ENCODE peak calls at places on chromosomes 4 and X, in ten cellular contexts. U is K562, D is A549, W is right lobe of liver, A is HCT116, F is upper lobe of left lung, X is body of pancreas, J is gastrocnemius medialis, E is heart left ventricle, O is IMR-90. K is an unnamed sample.
A peak's percentile ranks its signal among the peaks of the same experiment; 100 is the strongest.

GRCh38 chr4:110183643-110184042 is 14.8 kb downstream of the ELOVL6 start:
- ATAC-seq in O (no peak), D (no peak), W (peak; percentile 42), F (no peak), U (peak; percentile 16), J (no peak), A (no peak), E (no peak), X (no peak), K (no peak)

GRCh38 chr4:139728840-139729239 is 63.2 kb downstream of the MGST2 start:
- ATAC-seq in O (no peak), F (no peak), U (no peak), D (no peak), W (peak; percentile 27), E (no peak), J (no peak), A (no peak), X (peak; percentile 98), K (no peak)

GRCh38 chr4:70842761-70843435 is 3.2 kb upstream of the GRSF1 start:
- ATAC-seq in J (no peak), E (no peak), D (no peak), A (no peak), U (no peak), F (no peak), X (no peak), W (peak; percentile 51), O (no peak), K (no peak)

GRCh38 chr4:683982-684571 is 4.9 kb downstream of the SLC49A3 start:
- ATAC-seq in E (peak; percentile 23), J (no peak), O (peak; percentile 40), U (peak; percentile 68), W (peak; percentile 6), X (no peak), A (peak; percentile 45), F (no peak), D (peak; percentile 65), K (no peak)

GRCh38 chr4:151785484-151786157 is 24.8 kb upstream of the GATB start:
- ATAC-seq in D (no peak), A (no peak), E (no peak), J (no peak), F (no peak), U (no peak), W (no peak), O (no peak), X (no peak), K (no peak)

GRCh38 chrX:136021903-136022302 is 36.7 kb downstream of the SLC9A6 start:
- ATAC-seq in F (no peak), W (no peak), E (no peak), U (no peak), A (no peak), O (no peak), X (no peak), D (no peak), J (no peak), K (no peak)

GRCh38 chr4:30719363-30720020 is 677 bp upstream of the PCDH7 start:
- ATAC-seq in E (peak; percentile 47), A (no peak), D (peak; percentile 64), O (peak; percentile 35), W (peak; percentile 26), F (peak; percentile 66), J (no peak), U (no peak), X (peak; percentile 22), K (peak; percentile 70)

GRCh38 chr4:119087121-119087520 is 48.5 kb upstream of the MYOZ2 start:
- ATAC-seq in U (no peak), A (no peak), X (peak; percentile 59), J (no peak), W (no peak), O (peak; percentile 51), E (no peak), D (peak; percentile 79), F (peak; percentile 54), K (no peak)

GRCh38 chr4:88985088-88985779 is 71.8 kb downstream of the FAM13A start:
- ATAC-seq in J (no peak), A (no peak), U (no peak), O (peak; percentile 88), X (peak; percentile 38), F (peak; percentile 90), E (no peak), D (no peak), W (peak; percentile 98), K (peak; percentile 36)

GRCh38 chrX:37905436-37906147 is 58.2 kb upstream of the DYNLT3 start:
- ATAC-seq in W (peak; percentile 88), U (peak; percentile 42), E (no peak), X (no peak), D (peak; percentile 96), F (no peak), O (peak; percentile 92), J (no peak), A (peak; percentile 90), K (no peak)
- H3K4me3 ChIP-seq in W (peak overlapping the region; percentile 36), U (no peak overlapping the region), E (peak overlapping the region; percentile 4), X (no peak overlapping the region), D (peak overlapping the region; percentile 36), F (no peak overlapping the region), O (peak overlapping the region; percentile 38), J (no peak overlapping the region), A (peak overlapping the region; percentile 16), K (no peak overlapping the region)

GRCh38 chr4:162700815-162701361 is 465.8 kb downstream of the NAF1 start:
- ATAC-seq in A (no peak), J (no peak), E (no peak), U (no peak), F (no peak), W (no peak), D (peak; percentile 71), O (no peak), X (no peak), K (no peak)

GRCh38 chr4:162707962-162708361 is 458.7 kb downstream of the NAF1 start:
- ATAC-seq in D (no peak), W (no peak), X (no peak), O (no peak), J (no peak), U (no peak), F (no peak), A (no peak), E (no peak), K (no peak)

GRCh38 chr4:162706677-162707076 is 460.0 kb downstream of the NAF1 start:
- ATAC-seq in A (no peak), W (no peak), F (no peak), X (no peak), O (no peak), J (no peak), U (no peak), E (no peak), D (no peak), K (no peak)

GRCh38 chr4:162706051-162706450 is 460.6 kb downstream of the NAF1 start:
- ATAC-seq in A (no peak), W (no peak), D (no peak), X (no peak), J (peak; percentile 79), O (no peak), F (no peak), U (no peak), E (peak; percentile 82), K (no peak)

DNA sequence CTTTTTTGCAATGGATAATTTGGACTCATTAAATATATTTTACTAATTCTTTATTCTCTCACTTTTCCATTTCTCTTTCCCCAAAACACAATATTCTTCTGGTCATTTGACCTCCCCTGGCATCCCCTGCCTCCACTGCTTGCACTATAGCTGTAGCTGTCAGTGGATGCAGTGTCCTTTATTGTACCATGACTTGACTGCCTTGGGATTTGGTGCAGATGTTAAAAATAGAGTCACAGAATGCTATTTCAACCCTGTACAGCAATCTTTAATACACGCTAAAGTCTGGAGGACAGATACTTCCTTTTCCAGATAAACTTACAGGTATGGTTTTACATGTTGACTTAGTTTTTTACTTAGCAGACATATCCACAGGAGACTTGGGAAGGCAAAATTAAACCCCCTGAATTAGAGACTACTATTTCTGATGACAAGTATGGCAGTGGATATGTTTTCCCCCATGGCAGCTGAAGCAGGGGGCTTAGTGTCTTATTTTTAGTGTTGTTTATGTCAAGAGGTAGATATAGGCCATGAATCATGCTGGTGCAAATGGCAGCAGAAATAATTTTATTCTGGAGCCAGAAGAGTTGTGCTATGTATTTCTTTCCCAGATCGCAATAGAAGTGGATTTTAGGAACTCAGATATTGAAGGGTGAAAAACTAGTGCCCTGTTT is 461.4 kb downstream of the NAF1 start:
- ATAC-seq in J (peak; percentile 91), D (no peak), U (no peak), X (no peak), F (no peak), O (no peak), A (no peak), W (no peak), E (peak; percentile 90), K (no peak)
- TF ChIP-seq POLR2A in J (no peak), D (no peak), U (no peak), X (no peak), F (no peak), O (no peak), A (no peak), W (no peak), E (no peak), K (no peak)

GRCh38 chr4:184541918-184542317 is 67.6 kb upstream of the IRF2 start:
- ATAC-seq in W (peak; percentile 4), A (no peak), J (no peak), D (no peak), O (no peak), F (no peak), X (no peak), U (no peak), E (no peak), K (no peak)
- H3K27ac ChIP-seq in W (peak overlapping the region; percentile 79), A (no peak overlapping the region), J (no peak overlapping the region), D (no peak overlapping the region), O (no peak overlapping the region), F (no peak overlapping the region), X (no peak overlapping the region), U (no peak overlapping the region), E (no peak overlapping the region), K (no peak overlapping the region)

GRCh38 chrX:28591542-28591941 is 4.3 kb downstream of the IL1RAPL1 start:
- ATAC-seq in F (no peak), A (peak; percentile 51), E (peak; percentile 27), W (no peak), J (no peak), O (no peak), U (no peak), D (no peak), X (no peak), K (no peak)

GRCh38 chrX:28586291-28586690 is 955 bp upstream of the IL1RAPL1 start:
- ATAC-seq in X (no peak), E (peak; percentile 63), D (no peak), A (peak; percentile 68), J (no peak), F (no peak), U (no peak), O (peak; percentile 60), W (peak; percentile 40), K (peak; percentile 46)

GRCh38 chrX:28590394-28590793 is 3.1 kb downstream of the IL1RAPL1 start:
- ATAC-seq in A (no peak), X (no peak), U (no peak), W (no peak), D (no peak), J (no peak), O (no peak), F (no peak), E (peak; percentile 40), K (no peak)

GRCh38 chrX:28586891-28587635 is at the start of gene IL1RAPL1:
- ATAC-seq in D (peak; percentile 34), F (peak; percentile 53), W (peak; percentile 92), U (no peak), O (peak; percentile 77), E (peak; percentile 82), J (peak; percentile 63), A (peak; percentile 68), X (no peak), K (no peak)

DNA sequence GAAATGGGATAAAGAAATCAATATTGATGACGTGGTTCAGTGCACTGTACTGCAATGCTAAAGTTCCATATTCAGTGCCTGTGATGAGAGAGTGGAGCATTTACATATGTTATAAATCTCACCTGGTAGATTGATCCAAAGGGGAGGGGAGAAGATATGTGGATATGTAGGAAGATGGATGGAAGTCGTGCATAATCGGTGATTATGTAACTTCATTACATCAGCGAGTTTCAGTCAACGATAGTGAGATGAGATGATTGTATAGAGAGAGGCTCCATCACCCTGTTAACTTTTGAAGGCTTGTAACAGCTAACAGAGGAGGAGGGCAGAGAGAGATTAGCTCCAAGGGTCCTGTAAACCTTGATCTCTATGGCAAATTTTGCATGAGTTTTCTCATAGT is 1.8 kb downstream of the IL1RAPL1 start:
- ATAC-seq in E (no peak), O (no peak), A (no peak), X (no peak), F (no peak), W (peak; percentile 20), J (no peak), D (no peak), U (no peak), K (no peak)
- H3K4me3 ChIP-seq in E (peak overlapping the region; percentile 13), O (peak overlapping the region; percentile 63), A (peak overlapping the region; percentile 56), X (no peak overlapping the region), F (no peak overlapping the region), W (no peak overlapping the region), J (no peak overlapping the region), D (no peak overlapping the region), U (no peak overlapping the region), K (peak overlapping the region; percentile 47)